ENCODE peak calls at places on chromosomes 5 and 9, in six cellular contexts. One of them, this sample, is unnamed.

GRCh38 chr9:6641961-6642360 is 3.6 kb downstream of the GLDC start:
- DNase-seq in epithelial cell of esophagus: peak
- DNase-seq in esophagus squamous epithelium: no peak
- DNase-seq in A549: no peak
- DNase-seq in IMR-90: no peak
- DNase-seq in stomach: no peak
- DNase-seq in this sample: no peak

GRCh38 chr5:134526483-134527155 is 1.1 kb downstream of the JADE2 start:
- DNase-seq in epithelial cell of esophagus: peak
- DNase-seq in esophagus squamous epithelium: peak
- DNase-seq in A549: no peak
- DNase-seq in IMR-90: no peak
- DNase-seq in stomach: peak
- DNase-seq in this sample: peak

GRCh38 chr5:16808021-16808420 is 128.1 kb downstream of the MYO10 start:
- DNase-seq in epithelial cell of esophagus: peak
- DNase-seq in esophagus squamous epithelium: no peak
- DNase-seq in A549: no peak
- DNase-seq in IMR-90: no peak
- DNase-seq in stomach: no peak
- DNase-seq in this sample: no peak

GRCh38 chr5:147912015-147912414 is 5.7 kb upstream of the C5orf46 start:
- DNase-seq in epithelial cell of esophagus: no peak
- DNase-seq in esophagus squamous epithelium: no peak
- DNase-seq in A549: no peak
- DNase-seq in IMR-90: no peak
- DNase-seq in stomach: no peak
- DNase-seq in this sample: no peak

GRCh38 chr5:142977363-142978051 is 207.3 kb downstream of the ARHGAP26 start:
- DNase-seq in epithelial cell of esophagus: peak
- DNase-seq in esophagus squamous epithelium: no peak
- DNase-seq in A549: no peak
- DNase-seq in IMR-90: peak
- DNase-seq in stomach: no peak
- DNase-seq in this sample: peak

GRCh38 chr9:117800389-117800788 is 96.2 kb downstream of the TLR4 start:
- DNase-seq in epithelial cell of esophagus: no peak
- DNase-seq in esophagus squamous epithelium: no peak
- DNase-seq in A549: no peak
- DNase-seq in IMR-90: no peak
- DNase-seq in stomach: no peak
- DNase-seq in this sample: no peak

GRCh38 chr5:135977375-135977928 is 22.7 kb upstream of the LECT2 start:
- DNase-seq in epithelial cell of esophagus: peak
- DNase-seq in esophagus squamous epithelium: no peak
- DNase-seq in A549: peak
- DNase-seq in IMR-90: peak
- DNase-seq in stomach: peak
- DNase-seq in this sample: peak

GRCh38 chr5:98773464-98774191 is at the start of gene RGMB:
- DNase-seq in epithelial cell of esophagus: peak
- DNase-seq in esophagus squamous epithelium: peak
- DNase-seq in A549: peak
- DNase-seq in IMR-90: peak
- DNase-seq in stomach: peak
- DNase-seq in this sample: peak

GRCh38 chr5:93186031-93186682 is 394.9 kb downstream of the NR2F1-AS1 start:
- DNase-seq in epithelial cell of esophagus: peak
- DNase-seq in esophagus squamous epithelium: no peak
- DNase-seq in A549: peak
- DNase-seq in IMR-90: peak
- DNase-seq in stomach: no peak
- DNase-seq in this sample: peak

GRCh38 chr9:5750569-5750968 is 82.3 kb downstream of the ERMP1 start:
- DNase-seq in epithelial cell of esophagus: no peak
- DNase-seq in esophagus squamous epithelium: no peak
- DNase-seq in A549: no peak
- DNase-seq in IMR-90: no peak
- DNase-seq in stomach: no peak
- DNase-seq in this sample: no peak

GRCh38 chr5:170273968-170274710 is 23.4 kb downstream of the LCP2 start:
- DNase-seq in epithelial cell of esophagus: peak
- DNase-seq in esophagus squamous epithelium: no peak
- DNase-seq in A549: peak
- DNase-seq in IMR-90: no peak
- DNase-seq in stomach: peak
- DNase-seq in this sample: peak

GRCh38 chr5:7686794-7687193 is 164.1 kb downstream of the CFAP90 start:
- DNase-seq in epithelial cell of esophagus: no peak
- DNase-seq in esophagus squamous epithelium: no peak
- DNase-seq in A549: no peak
- DNase-seq in IMR-90: no peak
- DNase-seq in stomach: no peak
- DNase-seq in this sample: no peak
- TF ChIP-seq CTCF in epithelial cell of esophagus: no peak
- TF ChIP-seq CTCF in esophagus squamous epithelium: no peak
- TF ChIP-seq CTCF in A549: no peak
- TF ChIP-seq CTCF in IMR-90: no peak
- TF ChIP-seq CTCF in stomach: no peak
- TF ChIP-seq CTCF in this sample: no peak

GRCh38 chr5:3190930-3191329 is 404.7 kb upstream of the IRX1 start:
- DNase-seq in epithelial cell of esophagus: no peak
- DNase-seq in esophagus squamous epithelium: no peak
- DNase-seq in A549: no peak
- DNase-seq in IMR-90: no peak
- DNase-seq in stomach: no peak
- DNase-seq in this sample: no peak

GRCh38 chr5:3190433-3190832 is 405.2 kb upstream of the IRX1 start:
- DNase-seq in epithelial cell of esophagus: no peak
- DNase-seq in esophagus squamous epithelium: no peak
- DNase-seq in A549: no peak
- DNase-seq in IMR-90: no peak
- DNase-seq in stomach: no peak
- DNase-seq in this sample: no peak

GRCh38 chr5:3194141-3194540 is 401.5 kb upstream of the IRX1 start:
- DNase-seq in epithelial cell of esophagus: no peak
- DNase-seq in esophagus squamous epithelium: no peak
- DNase-seq in A549: no peak
- DNase-seq in IMR-90: no peak
- DNase-seq in stomach: no peak
- DNase-seq in this sample: no peak

GRCh38 chr5:3194684-3195083 is 400.9 kb upstream of the IRX1 start:
- DNase-seq in epithelial cell of esophagus: no peak
- DNase-seq in esophagus squamous epithelium: no peak
- DNase-seq in A549: no peak
- DNase-seq in IMR-90: no peak
- DNase-seq in stomach: no peak
- DNase-seq in this sample: no peak

GRCh38 chr5:3191585-3191984 is 404.0 kb upstream of the IRX1 start:
- DNase-seq in epithelial cell of esophagus: no peak
- DNase-seq in esophagus squamous epithelium: no peak
- DNase-seq in A549: no peak
- DNase-seq in IMR-90: no peak
- DNase-seq in stomach: no peak
- DNase-seq in this sample: no peak
- H3K4me3 ChIP-seq in epithelial cell of esophagus: no peak
- H3K4me3 ChIP-seq in esophagus squamous epithelium: no peak
- H3K4me3 ChIP-seq in A549: no peak
- H3K4me3 ChIP-seq in IMR-90: no peak
- H3K4me3 ChIP-seq in stomach: no peak
- H3K4me3 ChIP-seq in this sample: no peak

GRCh38 chr9:22228542-22228941 is 218.1 kb upstream of the DMRTA1 start:
- DNase-seq in epithelial cell of esophagus: peak
- DNase-seq in esophagus squamous epithelium: no peak
- DNase-seq in A549: no peak
- DNase-seq in IMR-90: peak
- DNase-seq in stomach: no peak
- DNase-seq in this sample: peak
- TF ChIP-seq CTCF in epithelial cell of esophagus: peak
- TF ChIP-seq CTCF in esophagus squamous epithelium: no peak
- TF ChIP-seq CTCF in A549: no peak
- TF ChIP-seq CTCF in IMR-90: peak
- TF ChIP-seq CTCF in stomach: no peak
- TF ChIP-seq CTCF in this sample: peak

GRCh38 chr9:95055851-95056551 is 261.5 kb downstream of the FANCC start:
- DNase-seq in epithelial cell of esophagus: no peak
- DNase-seq in esophagus squamous epithelium: no peak
- DNase-seq in A549: no peak
- DNase-seq in IMR-90: peak
- DNase-seq in stomach: no peak
- DNase-seq in this sample: peak
- H3K4me3 ChIP-seq in epithelial cell of esophagus: peak
- H3K4me3 ChIP-seq in esophagus squamous epithelium: peak
- H3K4me3 ChIP-seq in A549: peak
- H3K4me3 ChIP-seq in IMR-90: peak
- H3K4me3 ChIP-seq in stomach: peak
- H3K4me3 ChIP-seq in this sample: no peak

GRCh38 chr5:20575515-20575914 is 587.5 kb upstream of the CDH18 start:
- DNase-seq in epithelial cell of esophagus: peak
- DNase-seq in esophagus squamous epithelium: no peak
- DNase-seq in A549: no peak
- DNase-seq in IMR-90: no peak
- DNase-seq in stomach: no peak
- DNase-seq in this sample: no peak

GRCh38 chr5:20570486-20570885 is 582.5 kb upstream of the CDH18 start:
- DNase-seq in epithelial cell of esophagus: peak
- DNase-seq in esophagus squamous epithelium: no peak
- DNase-seq in A549: no peak
- DNase-seq in IMR-90: no peak
- DNase-seq in stomach: no peak
- DNase-seq in this sample: no peak

GRCh38 chr5:20574576-20574975 is 586.6 kb upstream of the CDH18 start:
- DNase-seq in epithelial cell of esophagus: no peak
- DNase-seq in esophagus squamous epithelium: no peak
- DNase-seq in A549: no peak
- DNase-seq in IMR-90: no peak
- DNase-seq in stomach: no peak
- DNase-seq in this sample: no peak

DNA sequence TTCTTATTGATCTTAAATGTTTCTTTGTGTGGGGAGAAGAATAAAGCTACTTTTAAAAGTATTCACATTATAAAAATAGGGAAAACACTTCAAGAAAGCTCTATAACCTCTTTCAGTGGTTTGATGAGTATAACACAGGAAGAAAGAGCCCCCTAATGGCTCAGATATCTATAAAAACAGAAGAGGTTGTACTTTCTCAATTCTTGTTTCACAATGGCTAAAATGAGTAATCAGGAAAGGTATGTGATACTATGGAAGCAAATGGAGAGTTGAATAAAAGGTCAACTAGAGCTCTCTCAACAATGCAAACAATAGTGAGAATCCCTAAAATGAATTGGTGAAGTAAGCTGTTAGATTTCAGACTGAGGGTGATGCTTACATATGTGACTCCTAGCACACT is 584.6 kb upstream of the CDH18 start:
- DNase-seq in epithelial cell of esophagus: peak
- DNase-seq in esophagus squamous epithelium: no peak
- DNase-seq in A549: peak
- DNase-seq in IMR-90: peak
- DNase-seq in stomach: no peak
- DNase-seq in this sample: peak
- TF ChIP-seq CTCF in epithelial cell of esophagus: peak
- TF ChIP-seq CTCF in esophagus squamous epithelium: no peak
- TF ChIP-seq CTCF in A549: peak
- TF ChIP-seq CTCF in IMR-90: no peak
- TF ChIP-seq CTCF in stomach: no peak
- TF ChIP-seq CTCF in this sample: peak

DNA sequence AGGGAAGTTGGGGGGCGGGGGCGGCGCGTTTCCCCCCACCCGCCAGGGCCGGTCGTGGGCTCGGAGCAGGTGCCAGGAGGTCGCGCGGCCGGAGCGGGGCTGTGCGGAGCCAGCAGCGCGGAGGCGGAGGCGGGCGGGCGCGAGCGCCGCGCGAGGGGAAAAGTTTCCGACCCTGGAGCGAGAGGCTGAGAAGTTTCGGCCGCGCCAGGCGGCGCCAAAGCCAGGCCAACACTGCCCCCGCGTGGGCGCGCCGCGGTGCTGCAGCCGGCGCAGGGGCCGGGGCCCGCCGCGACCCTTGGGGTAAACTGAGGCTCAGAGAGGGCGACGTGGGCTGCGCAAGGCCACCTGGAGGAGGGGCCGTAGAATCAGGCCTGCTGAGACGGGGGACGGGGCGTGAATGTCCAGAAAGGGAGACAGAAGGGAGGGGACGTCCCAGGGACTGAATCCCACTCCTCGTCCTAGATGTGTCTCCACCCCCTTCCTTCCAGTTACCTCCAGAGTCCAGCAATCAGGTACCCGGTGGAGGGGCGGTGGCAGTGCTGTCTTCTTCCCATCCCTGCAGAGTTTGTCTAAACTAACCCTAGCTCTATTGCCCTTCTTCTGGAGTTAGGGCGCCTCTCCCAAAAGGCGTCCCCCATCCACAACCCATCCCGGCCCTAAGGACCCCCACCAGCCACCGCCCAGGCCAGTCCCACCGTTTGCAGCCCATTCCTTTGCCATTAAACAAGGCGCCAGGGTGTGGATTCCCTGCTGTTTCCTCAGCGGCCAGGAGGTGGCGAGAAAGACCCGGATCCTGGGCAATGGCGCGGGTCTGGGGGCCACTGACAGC is 10.2 kb downstream of the C9orf50 start:
- DNase-seq in epithelial cell of esophagus: peak
- DNase-seq in esophagus squamous epithelium: no peak
- DNase-seq in A549: peak
- DNase-seq in IMR-90: peak
- DNase-seq in stomach: peak
- DNase-seq in this sample: peak
- H3K4me3 ChIP-seq in epithelial cell of esophagus: peak
- H3K4me3 ChIP-seq in esophagus squamous epithelium: peak
- H3K4me3 ChIP-seq in A549: peak
- H3K4me3 ChIP-seq in IMR-90: peak
- H3K4me3 ChIP-seq in stomach: peak
- H3K4me3 ChIP-seq in this sample: peak